ENCODE peak calls at places on chromosomes 11 and 22, in eight cellular contexts. I is activated CD8-positive, alpha-beta T cell treated with anti-CD3 and anti-CD28 coated beads for 36 hours; E is effector memory CD4-positive, alpha-beta T cell; V is T-helper 22 cell; X is CD4-positive, alpha-beta memory T cell; U is stimulated activated naive CD8-positive, alpha-beta T cell treated with anti-CD3 and anti-CD28 coated beads, Interleukin-15, Interleukin-2, amounts not matched to agents 100 U/mL and 50 U/mL, for 24 hours; Z is NCI-H1092 treated with DMSO at 0.1 percent for 48 hours; D is brain pericyte. Q is an unnamed sample.

GRCh38 chr22:28381427-28382167 is 298.0 kb downstream of the TTC28 start:
- DNase-seq in E (no peak), Z (no peak), V (no peak), X (no peak), U (no peak), I (no peak), D (peak; percentile 30), Q (no peak)

GRCh38 chr11:61297741-61298140 is 2.6 kb upstream of the VWCE start:
- DNase-seq in D (peak; percentile 79), V (no peak), Z (no peak), E (no peak), I (no peak), U (no peak), X (no peak), Q (no peak)

GRCh38 chr11:60838132-60838531 is 3.8 kb upstream of the CCDC86 start:
- DNase-seq in X (no peak), D (no peak), E (no peak), U (no peak), V (no peak), I (no peak), Z (no peak), Q (no peak)

GRCh38 chr11:122069946-122070345 is 46.1 kb downstream of the BLID start:
- DNase-seq in Z (peak; percentile 41), X (no peak), E (no peak), V (no peak), I (peak; percentile 22), U (no peak), D (no peak), Q (no peak)

GRCh38 chr22:43530864-43531201 is 119.0 kb downstream of the MPPED1 start:
- DNase-seq in I (no peak), U (no peak), D (no peak), V (no peak), Z (no peak), X (no peak), E (no peak), Q (no peak)

GRCh38 chr22:31637375-31637937 is 24.6 kb downstream of the PISD start:
- DNase-seq in X (no peak), D (no peak), V (no peak), I (no peak), U (no peak), E (no peak), Z (no peak), Q (no peak)

GRCh38 chr11:108302121-108302785 is 79.4 kb downstream of the ATM start:
- DNase-seq in Z (no peak), U (no peak), X (no peak), I (no peak), E (no peak), D (no peak), V (no peak), Q (no peak)

GRCh38 chr22:36211237-36211881 is 9.8 kb upstream of the APOL4 start:
- DNase-seq in E (no peak), Z (peak; percentile 50), D (peak; percentile 80), I (no peak), V (no peak), X (no peak), U (no peak), Q (no peak)

GRCh38 chr11:65767406-65767805 is 13.4 kb downstream of the AP5B1 start:
- DNase-seq in D (no peak), Z (no peak), E (no peak), U (no peak), X (no peak), I (no peak), V (no peak), Q (no peak)

GRCh38 chr11:78265326-78265725 is 76.6 kb downstream of the USP35 start:
- DNase-seq in D (no peak), I (no peak), E (no peak), Z (no peak), V (no peak), X (no peak), U (no peak), Q (no peak)

GRCh38 chr11:8370812-8371515 is 107.3 kb upstream of the LMO1 start:
- DNase-seq in X (no peak), V (no peak), Z (no peak), U (no peak), D (no peak), E (no peak), I (no peak), Q (no peak)

GRCh38 chr11:133747409-133747808 is 97.9 kb downstream of the SPATA19 start:
- DNase-seq in Z (no peak), X (no peak), E (no peak), V (no peak), D (no peak), I (no peak), U (no peak), Q (no peak)

GRCh38 chr22:50576070-50576469 is 2.2 kb downstream of the CPT1B start:
- DNase-seq in Z (peak; percentile 1), E (no peak), V (no peak), X (no peak), D (no peak), U (no peak), I (no peak), Q (peak; percentile 16)

GRCh38 chr22:19180740-19181410 is 2.3 kb upstream of the SLC25A1 start:
- DNase-seq in D (no peak), E (no peak), I (no peak), U (no peak), Z (no peak), V (no peak), X (no peak), Q (no peak)

GRCh38 chr11:7384691-7385090 is 100.6 kb upstream of the OLFML1 start:
- DNase-seq in V (no peak), U (no peak), X (no peak), I (no peak), Z (no peak), E (no peak), D (no peak), Q (no peak)

GRCh38 chr11:62122076-62122475 is 1.7 kb upstream of the INCENP start:
- DNase-seq in I (no peak), D (no peak), U (no peak), V (no peak), Z (no peak), E (no peak), X (no peak), Q (no peak)

GRCh38 chr11:117720061-117720511 is 76.9 kb downstream of the DSCAML1 start:
- DNase-seq in Z (peak; percentile 56), V (no peak), D (no peak), U (no peak), I (no peak), E (no peak), X (no peak), Q (no peak)

GRCh38 chr11:103544874-103545273 is 435.6 kb downstream of the DYNC2H1 start:
- DNase-seq in Z (no peak), E (no peak), I (no peak), V (no peak), X (no peak), D (no peak), U (no peak), Q (no peak)

GRCh38 chr11:95922536-95923440 is 1.1 kb downstream of the MTMR2 start:
- DNase-seq in E (no peak), V (no peak), Z (no peak), U (no peak), D (no peak), X (no peak), I (no peak), Q (no peak)

GRCh38 chr11:20038364-20038893 is 121.8 kb downstream of the DBX1 start:
- DNase-seq in E (no peak), V (no peak), D (no peak), Z (no peak), U (no peak), X (no peak), I (no peak), Q (no peak)

GRCh38 chr11:95715777-95716241 is 73.8 kb downstream of the FAM76B start:
- DNase-seq in I (peak; percentile 81), Z (no peak), U (peak; percentile 55), V (peak; percentile 1), D (no peak), X (no peak), E (peak; percentile 11), Q (peak; percentile 91)

GRCh38 chr11:105130189-105130813 is 9.3 kb downstream of the CARD18 start:
- DNase-seq in I (no peak), U (no peak), E (no peak), X (no peak), D (no peak), V (no peak), Z (no peak), Q (no peak)

GRCh38 chr11:86674965-86675364 is 2.5 kb upstream of the ME3 start:
- DNase-seq in U (no peak), E (no peak), Z (no peak), D (no peak), I (no peak), V (no peak), X (no peak), Q (no peak)

GRCh38 chr11:79623375-79623774 is 182.5 kb upstream of the TENM4 start:
- DNase-seq in Z (no peak), V (no peak), I (no peak), X (no peak), U (no peak), D (no peak), E (no peak), Q (no peak)

GRCh38 chr11:18368236-18368635 is 26.1 kb upstream of the LDHA start:
- DNase-seq in X (no peak), D (no peak), U (no peak), V (no peak), Z (no peak), I (no peak), E (no peak), Q (no peak)

GRCh38 chr11:74749127-74749964 is 697 bp downstream of the RNF169 start:
- DNase-seq in U (peak; percentile 67), I (peak; percentile 64), Z (peak; percentile 42), D (no peak), X (peak; percentile 48), E (peak; percentile 23), V (peak; percentile 28), Q (peak; percentile 45)

GRCh38 chr22:40153186-40153585 is 24.5 kb upstream of the TNRC6B start:
- DNase-seq in V (no peak), X (no peak), D (no peak), E (no peak), Z (no peak), U (no peak), I (no peak), Q (no peak)

GRCh38 chr22:50656122-50657070 is 16.2 kb upstream of the SHANK3 start:
- DNase-seq in D (no peak), V (no peak), U (no peak), Z (no peak), X (no peak), E (no peak), I (no peak), Q (no peak)

GRCh38 chr11:2376751-2377451 is at the start of gene CD81:
- DNase-seq in D (no peak), U (peak; percentile 73), I (peak; percentile 59), Z (peak; percentile 10), X (peak; percentile 59), E (peak; percentile 53), V (peak; percentile 43), Q (no peak)

GRCh38 chr11:47766363-47767227 is 546 bp downstream of the FNBP4 start:
- DNase-seq in U (peak; percentile 79), E (peak; percentile 61), D (no peak), X (peak; percentile 85), Z (peak; percentile 70), V (peak; percentile 58), I (peak; percentile 87), Q (peak; percentile 48)

GRCh38 chr11:113397212-113397611 is 9.6 kb downstream of the ANKK1 start:
- DNase-seq in X (no peak), V (no peak), Z (no peak), E (no peak), D (no peak), U (no peak), I (no peak), Q (no peak)

GRCh38 chr11:117876341-117877119 is at the start of gene FXYD6:
- DNase-seq in E (no peak), X (peak; percentile 8), I (no peak), U (peak; percentile 19), D (no peak), Z (peak; percentile 85), V (no peak), Q (peak; percentile 90)

GRCh38 chr11:35321532-35322320 is 97.6 kb downstream of the SLC1A2 start:
- DNase-seq in X (no peak), V (no peak), D (no peak), E (no peak), I (no peak), Z (peak; percentile 49), U (no peak), Q (no peak)

GRCh38 chr22:30605449-30606110 is 1.4 kb upstream of the TCN2 start:
- DNase-seq in I (peak; percentile 68), E (no peak), X (peak; percentile 24), U (peak; percentile 62), V (no peak), D (no peak), Z (peak; percentile 37), Q (peak; percentile 20)

Q was measured in NCI-H526 treated with DMSO at 0.1 percent for 48 hours.